ENCODE peak calls at places on chromosomes 16 and 17, in nine cellular contexts. E is esophagus squamous epithelium; H is tibial nerve; C is IMR-90; U is CD8-positive, alpha-beta memory T cell; B is small intestine; W is mammary epithelial cell; Z is CD4-positive, CD25-positive, alpha-beta regulatory T cell; L is HAP-1. D is an unnamed sample.
A peak's percentile ranks its signal among the peaks of the same experiment; 100 is the strongest.

GRCh38 chr17:64354824-64355535 is 35.7 kb downstream of the PECAM1 start:
- DNase-seq in Z (no peak), W (no peak), L (no peak), B (no peak), H (no peak), C (peak; percentile 10), U (no peak), E (no peak), D (no peak)

GRCh38 chr16:19329932-19330331 is 44.4 kb downstream of the CLEC19A start:
- DNase-seq in L (no peak), E (no peak), C (no peak), U (no peak), H (no peak), W (peak; percentile 63), B (no peak), Z (no peak), D (no peak)

GRCh38 chr16:12819126-12820117 is 15.7 kb upstream of the CPPED1 start:
- DNase-seq in Z (peak; percentile 68), U (peak; percentile 57), B (peak; percentile 74), W (peak; percentile 43), E (no peak), L (peak; percentile 64), C (peak; percentile 36), H (peak; percentile 65), D (no peak)

GRCh38 chr16:85151603-85152413 is 39.5 kb upstream of the CIBAR2 start:
- DNase-seq in B (no peak), H (peak; percentile 45), C (peak; percentile 78), Z (no peak), E (no peak), W (peak; percentile 76), L (no peak), U (no peak), D (peak; percentile 91)

GRCh38 chr16:4273858-4274291 is 1.1 kb upstream of the TFAP4 start:
- DNase-seq in L (peak; percentile 75), H (no peak), C (peak; percentile 22), E (no peak), U (peak; percentile 41), W (peak; percentile 66), Z (peak; percentile 70), B (peak; percentile 47), D (no peak)

GRCh38 chr16:12147681-12148479 is 171.3 kb downstream of the SNX29 start:
- DNase-seq in U (no peak), E (no peak), W (no peak), B (no peak), Z (peak; percentile 21), L (no peak), H (no peak), C (no peak), D (no peak)

GRCh38 chr16:27432600-27432957 is 30.6 kb downstream of the IL21R start:
- DNase-seq in U (no peak), H (no peak), C (peak; percentile 82), W (peak; percentile 83), E (no peak), Z (no peak), L (no peak), B (no peak), D (peak; percentile 38)

GRCh38 chr16:70573451-70574121 is 50.0 kb downstream of the SF3B3 start:
- DNase-seq in U (no peak), W (peak; percentile 67), E (no peak), B (no peak), Z (no peak), H (peak; percentile 39), L (no peak), C (peak; percentile 97), D (no peak)

GRCh38 chr16:56181401-56181800 is 9.9 kb upstream of the GNAO1 start:
- DNase-seq in U (no peak), W (no peak), Z (no peak), C (no peak), E (no peak), B (no peak), L (no peak), H (no peak), D (no peak)

GRCh38 chr16:57949013-57949412 is 21.9 kb downstream of the CNGB1 start:
- DNase-seq in H (no peak), U (no peak), C (no peak), Z (no peak), L (no peak), E (no peak), W (no peak), B (no peak), D (no peak)

GRCh38 chr16:50742521-50743150 is 750 bp downstream of the CYLD start:
- DNase-seq in E (no peak), Z (peak; percentile 63), W (peak; percentile 30), B (peak; percentile 48), H (no peak), U (peak; percentile 59), C (peak; percentile 43), L (peak; percentile 27), D (no peak)

GRCh38 chr17:13885953-13886889 is 183.1 kb upstream of the COX10 start:
- DNase-seq in U (no peak), E (no peak), C (peak; percentile 69), B (no peak), W (no peak), L (no peak), Z (no peak), H (no peak), D (no peak)

GRCh38 chr17:17511971-17512858 is 16.0 kb upstream of the RASD1 start:
- DNase-seq in U (no peak), W (peak; percentile 85), L (no peak), E (no peak), C (peak; percentile 93), H (no peak), B (no peak), Z (no peak), D (no peak)

GRCh38 chr17:2177235-2177811 is 122.4 kb downstream of the HIC1 start:
- DNase-seq in Z (no peak), B (no peak), H (no peak), C (peak; percentile 83), W (peak; percentile 89), U (no peak), E (no peak), L (no peak), D (no peak)
- H3K4me1 ChIP-seq in Z (no peaks in the 10 kb centered on the region), B (peaks cover 9% of the 10 kb centered on the region), H (peaks cover 12% of the 10 kb centered on the region), C (peaks cover 72% of the 10 kb centered on the region), W (peaks cover 49% of the 10 kb centered on the region), U (no peaks in the 10 kb centered on the region), E (peaks cover 95% of the 10 kb centered on the region), L (no peaks in the 10 kb centered on the region), D (peaks cover 48% of the 10 kb centered on the region)

DNA sequence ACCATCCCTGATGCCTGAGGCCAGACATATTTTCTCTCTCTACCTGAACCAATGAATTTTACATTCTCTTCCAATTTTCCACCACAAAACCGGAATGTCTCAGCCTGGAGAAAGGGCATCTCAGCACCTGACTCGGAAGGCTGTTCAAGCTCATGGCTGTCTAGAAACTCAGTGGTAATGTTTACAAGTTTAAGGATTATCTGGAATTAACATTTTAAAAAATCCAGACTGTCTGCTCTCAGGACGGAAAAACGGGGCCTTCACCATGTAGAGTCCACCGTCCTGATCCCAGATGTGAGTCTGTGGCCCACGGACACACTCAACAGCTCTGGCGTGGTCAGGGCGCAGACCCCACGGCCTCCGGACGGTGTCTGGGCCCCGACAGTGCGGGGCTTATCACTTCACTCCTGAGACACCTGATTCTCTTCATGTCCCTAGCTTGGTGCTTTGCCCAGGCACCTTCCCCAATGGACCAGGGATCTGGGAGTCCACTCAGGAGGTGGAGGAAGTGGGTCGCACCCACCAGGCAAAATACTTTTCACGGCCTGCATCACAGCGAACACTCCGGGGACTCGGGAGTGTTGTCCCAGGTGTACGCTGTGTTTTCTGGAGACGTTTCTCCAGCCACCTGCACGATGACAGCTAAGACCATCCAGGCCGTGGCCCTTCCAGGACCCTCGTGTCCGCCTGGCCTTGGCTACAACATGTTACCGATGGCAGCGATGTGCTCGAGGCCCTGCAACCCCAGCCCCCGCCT is 101.5 kb downstream of the ZNF778 start:
- DNase-seq in Z (no peak), U (no peak), E (no peak), H (no peak), L (no peak), W (no peak), C (no peak), B (no peak), D (no peak)
- H3K4me1 ChIP-seq in Z (peaks cover 98% of the 10 kb centered on the region), U (peaks cover 95% of the 10 kb centered on the region), E (peaks cover 97% of the 10 kb centered on the region), H (no peaks in the 10 kb centered on the region), L (peaks cover 13% of the 10 kb centered on the region), W (peaks cover 87% of the 10 kb centered on the region), C (peaks cover 67% of the 10 kb centered on the region), B (peaks cover 39% of the 10 kb centered on the region), D (peaks cover 49% of the 10 kb centered on the region)

GRCh38 chr16:30658731-30659506 is 688 bp downstream of the FBRS start:
- DNase-seq in H (peak; percentile 92), Z (peak; percentile 99), B (peak; percentile 91), E (peak; percentile 93), U (no peak), W (peak; percentile 97), C (peak; percentile 97), L (peak; percentile 58), D (peak; percentile 94)

GRCh38 chr16:30656974-30657865 is 1.0 kb upstream of the FBRS start:
- DNase-seq in B (no peak), W (no peak), U (no peak), H (no peak), Z (no peak), C (no peak), L (no peak), E (no peak), D (no peak)

GRCh38 chr16:30660424-30661251 is 2.4 kb downstream of the FBRS start:
- DNase-seq in W (peak; percentile 42), B (peak; percentile 93), Z (peak; percentile 86), L (no peak), H (no peak), C (peak; percentile 58), E (no peak), U (peak; percentile 71), D (no peak)

GRCh38 chr16:30657866-30658730 is at the start of gene FBRS:
- DNase-seq in L (peak; percentile 100), U (peak; percentile 100), C (peak; percentile 100), Z (peak; percentile 100), B (peak; percentile 100), W (peak; percentile 100), H (peak; percentile 100), E (peak; percentile 99), D (peak; percentile 100)

GRCh38 chr16:30659507-30660423 is 1.5 kb downstream of the FBRS start:
- DNase-seq in W (peak; percentile 35), Z (peak; percentile 58), B (no peak), L (no peak), U (peak; percentile 57), H (no peak), E (no peak), C (no peak), D (no peak)
- H3K4me1 ChIP-seq in W (peaks cover 24% of the 10 kb centered on the region), Z (peaks cover 56% of the 10 kb centered on the region), B (peaks cover 6% of the 10 kb centered on the region), L (peaks cover 13% of the 10 kb centered on the region), U (peaks cover 52% of the 10 kb centered on the region), H (no peaks in the 10 kb centered on the region), E (peaks cover 32% of the 10 kb centered on the region), C (peaks cover 12% of the 10 kb centered on the region), D (peaks cover 32% of the 10 kb centered on the region)

DNA sequence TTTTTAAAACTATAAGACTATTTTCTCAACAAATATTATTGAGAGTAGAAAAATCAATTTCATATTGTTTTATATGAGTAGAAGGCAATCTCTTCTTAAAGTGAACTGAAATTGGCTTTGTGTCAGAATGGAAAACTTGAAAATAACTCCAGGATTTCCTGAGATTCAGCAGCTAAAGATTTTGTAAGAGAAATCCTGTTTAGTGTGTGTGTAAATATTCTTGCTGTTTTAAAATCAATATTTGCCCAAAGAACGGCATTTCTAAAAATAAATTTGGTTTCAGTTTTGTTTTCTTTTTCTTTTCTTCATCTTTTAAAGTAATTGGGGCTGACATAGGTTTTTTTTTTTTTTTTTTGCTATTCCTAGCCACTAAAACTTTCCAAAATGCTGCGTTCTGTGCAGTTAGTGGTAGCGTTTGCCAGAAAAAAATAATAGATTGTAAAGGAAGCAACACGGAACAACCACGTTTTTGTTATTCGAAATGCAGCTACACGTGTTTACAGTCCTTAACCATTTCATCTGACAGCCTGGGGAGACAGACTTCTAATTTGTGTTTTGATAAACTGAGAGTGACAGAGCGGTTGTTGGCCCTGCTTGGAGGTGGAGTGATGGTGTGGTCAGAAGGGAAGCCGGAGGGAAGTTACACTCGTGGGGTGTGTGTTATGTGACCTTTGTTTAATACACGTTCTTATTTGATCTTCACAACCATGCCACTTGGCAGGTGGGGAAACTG is 21.6 kb upstream of the SMPD3 start:
- DNase-seq in H (peak; percentile 9), U (no peak), C (no peak), L (no peak), Z (peak; percentile 47), B (peak; percentile 37), W (no peak), E (no peak), D (no peak)
- H3K4me1 ChIP-seq in H (no peaks in the 10 kb centered on the region), U (peaks cover 39% of the 10 kb centered on the region), C (no peaks in the 10 kb centered on the region), L (no peaks in the 10 kb centered on the region), Z (peaks cover 24% of the 10 kb centered on the region), B (peaks cover 19% of the 10 kb centered on the region), W (peaks cover 3% of the 10 kb centered on the region), E (peaks cover 20% of the 10 kb centered on the region), D (no peaks in the 10 kb centered on the region)

D was measured in ascending aorta.